ENCODE peak calls at places on chromosome 15, in four cellular contexts. U is GM12878, Q is K562, V is HepG2. X is an unnamed sample.

GRCh38 chr15:97981058-97981457 is 20.6 kb downstream of the ARRDC4 start:
- DNase-seq in V (no peak), Q (no peak), U (no peak), X (no peak)

GRCh38 chr15:86515625-86516024 is 436.0 kb downstream of the AGBL1 start:
- DNase-seq in V (no peak), Q (no peak), U (no peak), X (no peak)

GRCh38 chr15:60941448-60941847 is 287.7 kb downstream of the RORA start:
- DNase-seq in U (no peak), Q (no peak), V (no peak), X (no peak)

GRCh38 chr15:48628832-48629231 is 16.7 kb downstream of the FBN1 start:
- DNase-seq in U (no peak), Q (no peak), V (no peak), X (no peak)

GRCh38 chr15:41730543-41730942 is 43.7 kb upstream of the MAPKBP1 start:
- DNase-seq in Q (no peak), U (no peak), V (no peak), X (no peak)

GRCh38 chr15:35822153-35822552 is 276.2 kb upstream of the DPH6 start:
- DNase-seq in V (no peak), Q (no peak), U (no peak), X (no peak)

GRCh38 chr15:72994778-72995177 is 57.5 kb upstream of the NEO1 start:
- DNase-seq in V (no peak), U (no peak), Q (no peak), X (no peak)

GRCh38 chr15:101534376-101534970 is 45.0 kb upstream of the PCSK6 start:
- DNase-seq in V (no peak), U (no peak), Q (no peak), X (peak; percentile 12)

GRCh38 chr15:53031469-53031868 is 241.3 kb upstream of the ONECUT1 start:
- DNase-seq in Q (no peak), U (no peak), V (peak; percentile 15), X (no peak)

GRCh38 chr15:46708226-46708625 is 1009.1 kb upstream of the SEMA6D start:
- DNase-seq in Q (no peak), U (no peak), V (no peak), X (no peak)

GRCh38 chr15:25670025-25670554 is 193.0 kb downstream of the ATP10A start:
- DNase-seq in V (no peak), Q (no peak), U (no peak), X (peak; percentile 61)

GRCh38 chr15:49036650-49037545 is 9.3 kb downstream of the SECISBP2L start:
- DNase-seq in U (no peak), Q (peak; percentile 17), V (no peak), X (no peak)

GRCh38 chr15:68385240-68385561 is 46.8 kb downstream of the ITGA11 start:
- DNase-seq in Q (no peak), V (no peak), U (no peak), X (no peak)

GRCh38 chr15:90860450-90860849 is 7.9 kb upstream of the FURIN start:
- DNase-seq in V (peak; percentile 80), U (no peak), Q (no peak), X (no peak)

GRCh38 chr15:85879334-85880163 is 84.8 kb upstream of the KLHL25 start:
- DNase-seq in V (no peak), U (no peak), Q (no peak), X (no peak)

GRCh38 chr15:48447657-48448056 is 116.4 kb downstream of the DUT start:
- DNase-seq in V (no peak), Q (no peak), U (no peak), X (no peak)

GRCh38 chr15:47398115-47398514 is 319.2 kb upstream of the SEMA6D start:
- DNase-seq in Q (no peak), U (no peak), V (no peak), X (peak; percentile 13)

GRCh38 chr15:75171408-75171807 is 30.3 kb upstream of the C15orf39 start:
- DNase-seq in U (peak; percentile 30), V (peak; percentile 56), Q (no peak), X (no peak)

GRCh38 chr15:51837784-51838183 is 8.3 kb downstream of the TMOD3 start:
- DNase-seq in Q (no peak), V (no peak), U (peak; percentile 53), X (no peak)

GRCh38 chr15:72481015-72481659 is 7.0 kb downstream of the ARIH1 start:
- DNase-seq in V (no peak), U (no peak), Q (no peak), X (no peak)

GRCh38 chr15:64901914-64902313 is 9.8 kb upstream of the ANKDD1A start:
- DNase-seq in Q (no peak), U (no peak), V (no peak), X (no peak)

GRCh38 chr15:79495716-79496115 is 63.6 kb downstream of the MINAR1 start:
- DNase-seq in U (no peak), Q (no peak), V (no peak), X (no peak)

GRCh38 chr15:29208352-29208751 is 61.3 kb downstream of the NSMCE3 start:
- DNase-seq in U (no peak), Q (no peak), V (no peak), X (peak; percentile 42)

GRCh38 chr15:38768970-38769369 is 204.4 kb upstream of the RASGRP1 start:
- DNase-seq in Q (peak; percentile 6), V (no peak), U (no peak), X (no peak)

GRCh38 chr15:29570931-29571727 is 251.1 kb downstream of the TJP1 start:
- DNase-seq in V (no peak), U (no peak), Q (no peak), X (peak; percentile 82)

GRCh38 chr15:58521293-58521991 is 89.7 kb downstream of the LIPC start:
- DNase-seq in Q (peak; percentile 91), V (peak; percentile 42), U (no peak), X (no peak)

GRCh38 chr15:74200871-74201419 is 1.6 kb downstream of the STRA6 start:
- DNase-seq in V (no peak), Q (no peak), U (no peak), X (peak; percentile 56)

GRCh38 chr15:27123808-27124207 is 152.8 kb downstream of the GABRG3 start:
- DNase-seq in U (no peak), Q (peak; percentile 42), V (no peak), X (no peak)

GRCh38 chr15:98422086-98422478 is 226.3 kb upstream of the IGF1R start:
- DNase-seq in U (no peak), V (no peak), Q (no peak), X (no peak)

GRCh38 chr15:75836953-75837321 is 6.3 kb upstream of the UBE2Q2 start:
- DNase-seq in V (no peak), U (peak; percentile 69), Q (no peak), X (no peak)

GRCh38 chr15:97904196-97904572 is 56.3 kb upstream of the ARRDC4 start:
- DNase-seq in Q (peak; percentile 71), U (no peak), V (peak; percentile 34), X (peak; percentile 79)

GRCh38 chr15:58748040-58748786 is 1.3 kb downstream of the ADAM10 start:
- DNase-seq in V (no peak), U (no peak), Q (no peak), X (no peak)

GRCh38 chr15:47179988-47180387 is 537.3 kb upstream of the SEMA6D start:
- DNase-seq in V (no peak), Q (no peak), U (no peak), X (no peak)

GRCh38 chr15:40749151-40749630 is 5.9 kb downstream of the RMDN3 start:
- DNase-seq in V (no peak), Q (no peak), U (no peak), X (no peak)

GRCh38 chr15:70687432-70687831 is 75.9 kb downstream of the UACA start:
- DNase-seq in U (no peak), V (no peak), Q (no peak), X (no peak)

GRCh38 chr15:20344601-20345400 is 196.8 kb downstream of the GOLGA6L6 start:
- DNase-seq in Q (peak; percentile 13), U (no peak), V (no peak), X (peak; percentile 26)

GRCh38 chr15:66739287-66739686 is 37.3 kb downstream of the SMAD6 start:
- DNase-seq in V (no peak), Q (no peak), U (no peak), X (no peak)
- TF ChIP-seq USF2 in V (no peak), Q (no peak), U (no peak), X (no peak)

GRCh38 chr15:92636950-92637481 is 18.6 kb downstream of the FAM174B start:
- DNase-seq in Q (peak; percentile 41), U (no peak), V (no peak), X (peak; percentile 57)
- H3K4me1 ChIP-seq in Q (peaks cover 4% of the 10 kb centered on the region), U (peaks cover 29% of the 10 kb centered on the region), V (peaks cover 20% of the 10 kb centered on the region), X (no peaks in the 10 kb centered on the region)

GRCh38 chr15:31554261-31554660 is 227.6 kb downstream of the KLF13 start:
- DNase-seq in Q (no peak), V (no peak), U (no peak), X (no peak)
- TF ChIP-seq FOXM1 in Q (no peak), V (no peak), U (no peak), X (no peak)

GRCh38 chr15:93913871-93914270 is 317.5 kb upstream of the MCTP2 start:
- DNase-seq in Q (no peak), U (no peak), V (no peak), X (peak; percentile 38)
- TF ChIP-seq USF2 in Q (no peak), U (no peak), V (no peak), X (no peak)

DNA sequence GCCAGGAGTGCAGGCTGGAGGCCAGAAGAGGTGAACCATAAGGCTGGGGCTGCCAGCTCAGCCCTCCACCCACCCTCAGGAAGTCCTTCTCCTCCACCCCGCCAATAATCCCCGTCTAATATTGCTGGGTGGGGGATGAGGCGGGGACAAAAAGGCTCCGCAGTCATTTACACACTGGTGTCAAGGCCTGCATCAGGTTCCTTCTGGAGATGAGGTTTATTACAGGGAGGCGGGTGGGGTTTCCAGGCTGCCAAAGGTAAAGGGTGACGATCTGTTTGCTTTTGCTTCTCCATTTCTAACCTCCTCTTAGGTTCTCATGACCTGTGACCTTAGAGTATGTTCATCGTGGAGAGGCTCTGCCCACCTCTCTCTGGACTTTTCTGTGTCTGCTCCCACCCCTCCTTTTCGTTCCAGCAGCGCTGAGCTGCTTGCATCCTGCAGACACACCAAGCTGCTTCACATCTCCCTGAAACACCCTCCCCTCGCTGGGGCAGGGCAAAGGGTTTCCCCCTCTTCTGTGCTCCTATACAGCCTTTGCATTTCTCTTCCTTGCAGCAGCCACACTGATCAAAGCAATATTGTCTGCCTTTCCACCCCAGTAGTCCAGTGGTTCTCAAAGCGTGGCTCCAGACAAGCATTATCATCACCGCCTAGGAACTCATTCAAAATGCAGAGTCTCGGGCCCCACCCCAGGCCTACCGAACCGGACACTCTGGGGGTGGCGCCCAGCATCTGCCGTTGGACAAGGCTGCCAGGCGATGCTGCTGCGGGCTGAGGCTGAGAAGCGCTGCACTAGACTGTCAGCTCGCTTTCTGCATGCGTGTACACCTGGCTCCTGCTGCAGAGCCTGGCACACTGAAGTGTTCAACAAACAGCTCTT is 26.6 kb downstream of the CA12 start:
- DNase-seq in Q (no peak), U (no peak), V (no peak), X (no peak)
- H3K4me1 ChIP-seq in Q (peaks cover 7% of the 10 kb centered on the region), U (no peaks in the 10 kb centered on the region), V (peaks cover 17% of the 10 kb centered on the region), X (no peaks in the 10 kb centered on the region)

DNA sequence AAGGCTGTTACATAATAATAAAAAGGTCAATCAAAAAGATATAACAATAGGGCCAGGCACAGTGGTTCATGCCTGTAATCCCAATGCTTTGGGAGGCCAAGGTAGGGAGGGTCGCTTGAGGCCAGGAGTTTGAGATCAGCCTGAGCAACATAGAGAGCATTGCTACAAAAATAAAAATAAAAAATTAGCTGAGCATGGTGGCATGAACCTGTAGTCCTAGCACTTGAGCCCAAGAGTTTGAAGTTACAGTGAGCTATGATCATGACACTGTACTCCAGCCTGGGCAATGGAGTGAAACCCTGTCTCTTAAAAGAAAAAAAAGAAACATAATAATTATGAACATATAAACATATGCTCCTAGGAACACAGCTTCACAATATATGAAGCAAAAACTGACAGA is 29.3 kb downstream of the AVEN start:
- DNase-seq in Q (no peak), V (no peak), U (no peak), X (no peak)
- TF ChIP-seq FOXM1 in Q (no peak), V (no peak), U (no peak), X (no peak)

X was measured in SK-N-SH.